ENCODE peak calls at places on chromosomes 2 and 18, in eight cellular contexts. O, P, W, S, V, Q, K and F are unnamed samples.

GRCh38 chr2:10817413-10817812 is 4.8 kb upstream of the PDIA6 start:
- DNase-seq in P (peak), W (peak), O (no peak), Q (no peak), V (peak), S (no peak), K (no peak), F (no peak)

GRCh38 chr2:72361516-72361915 is 213.9 kb upstream of the CYP26B1 start:
- DNase-seq in Q (no peak), V (no peak), S (no peak), P (no peak), W (no peak), O (no peak), K (no peak), F (no peak)

GRCh38 chr2:80560298-80560697 is 255.7 kb upstream of the LRRTM1 start:
- DNase-seq in S (no peak), K (no peak), W (no peak), O (no peak), Q (no peak), P (no peak), V (no peak), F (no peak)

GRCh38 chr2:132477436-132477835 is 60.8 kb downstream of the GPR39 start:
- DNase-seq in K (no peak), Q (no peak), P (no peak), O (no peak), W (no peak), V (no peak), S (no peak), F (no peak)

GRCh38 chr2:11179196-11179595 is 23.9 kb downstream of the SLC66A3 start:
- DNase-seq in W (no peak), P (no peak), O (no peak), K (no peak), V (no peak), S (no peak), Q (no peak), F (no peak)

GRCh38 chr2:131047920-131048560 is 45.2 kb downstream of the FAM168B start:
- DNase-seq in Q (no peak), V (no peak), O (no peak), S (no peak), P (no peak), K (no peak), W (no peak), F (no peak)

GRCh38 chr2:215277942-215278341 is 33.9 kb upstream of the ATIC start:
- DNase-seq in Q (no peak), V (no peak), W (no peak), K (no peak), S (no peak), P (no peak), O (no peak), F (no peak)

GRCh38 chr18:43587538-43588153 is 310.4 kb upstream of the SYT4 start:
- DNase-seq in K (no peak), V (peak), O (no peak), S (peak), Q (peak), W (peak), P (peak), F (no peak)

GRCh38 chr2:48723125-48723524 is 32.4 kb downstream of the LHCGR start:
- DNase-seq in Q (no peak), O (no peak), V (no peak), S (no peak), W (no peak), P (peak), K (no peak), F (no peak)

GRCh38 chr2:179251865-179252264 is 12.8 kb downstream of the SESTD1 start:
- DNase-seq in K (no peak), P (no peak), V (no peak), Q (no peak), O (no peak), W (no peak), S (no peak), F (no peak)

GRCh38 chr2:144886847-144887246 is 366.9 kb upstream of the ZEB2 start:
- DNase-seq in P (no peak), K (no peak), Q (no peak), W (no peak), S (no peak), V (no peak), O (no peak), F (no peak)

GRCh38 chr18:79765491-79766245 is 32.1 kb upstream of the KCNG2 start:
- DNase-seq in K (no peak), W (no peak), P (no peak), V (no peak), S (no peak), Q (no peak), O (no peak), F (peak)

GRCh38 chr2:101330253-101330921 is 21.9 kb upstream of the RNF149 start:
- DNase-seq in W (no peak), O (no peak), K (no peak), S (no peak), Q (no peak), V (peak), P (no peak), F (peak)

GRCh38 chr2:89837962-89838625 is 1146.6 kb downstream of the RPIA start:
- DNase-seq in P (no peak), O (no peak), Q (no peak), W (no peak), V (no peak), K (no peak), S (no peak), F (no peak)

GRCh38 chr2:127642706-127643697 is 3.0 kb upstream of the GPR17 start:
- DNase-seq in V (no peak), O (no peak), Q (no peak), W (no peak), P (no peak), K (no peak), S (no peak), F (no peak)

GRCh38 chr2:238714038-238714528 is 133.8 kb upstream of the TWIST2 start:
- DNase-seq in W (peak), K (no peak), S (no peak), P (no peak), O (peak), Q (no peak), V (no peak), F (no peak)

GRCh38 chr2:46471-47345 is at the start of gene FAM110C:
- DNase-seq in V (no peak), K (peak), S (no peak), P (peak), O (no peak), Q (no peak), W (peak), F (peak)

GRCh38 chr2:240479561-240479960 is 44.1 kb downstream of the GPC1 start:
- DNase-seq in K (no peak), S (no peak), P (no peak), O (no peak), V (no peak), W (no peak), Q (no peak), F (no peak)

GRCh38 chr2:229445501-229446294 is 174.6 kb upstream of the PID1 start:
- DNase-seq in S (no peak), W (no peak), P (no peak), K (no peak), O (no peak), Q (no peak), V (peak), F (no peak)

GRCh38 chr2:44277541-44277940 is 2.3 kb downstream of the SLC3A1 start:
- DNase-seq in W (no peak), S (no peak), O (no peak), K (no peak), P (peak), Q (no peak), V (no peak), F (no peak)